ENCODE peak calls at places on chromosomes 1 and 21, in four cellular contexts. P is heart left ventricle; T is CD4-positive, CD25-positive, alpha-beta regulatory T cell; Q is aorta. D is an unnamed sample.

GRCh38 chr1:234616644-234617043 is 6.7 kb upstream of the IRF2BP2 start:
- DNase-seq in T (no peak), Q (no peak), P (no peak), D (no peak)

GRCh38 chr1:64798857-64799256 is 54.0 kb downstream of the RAVER2 start:
- DNase-seq in P (no peak), Q (no peak), T (no peak), D (no peak)

GRCh38 chr1:159927887-159928431 is 2.7 kb upstream of the TAGLN2 start:
- DNase-seq in Q (no peak), P (no peak), T (no peak), D (no peak)

GRCh38 chr1:154819628-154820590 is 50.2 kb downstream of the KCNN3 start:
- DNase-seq in T (peak), P (no peak), Q (no peak), D (no peak)

GRCh38 chr1:245988393-245989078 is 518.5 kb downstream of the SMYD3 start:
- DNase-seq in T (no peak), Q (no peak), P (no peak), D (no peak)

GRCh38 chr1:225896937-225897549 is 8.1 kb upstream of the LEFTY1 start:
- DNase-seq in T (peak), Q (no peak), P (no peak), D (no peak)

GRCh38 chr1:99768525-99769382 is 2.3 kb upstream of the FRRS1 start:
- DNase-seq in Q (no peak), T (no peak), P (no peak), D (no peak)

GRCh38 chr1:17122449-17123194 is 3.4 kb upstream of the PADI2 start:
- DNase-seq in Q (no peak), P (no peak), T (no peak), D (no peak)

GRCh38 chr1:39255212-39255611 is 50.7 kb downstream of the MACF1 start:
- DNase-seq in P (no peak), Q (no peak), T (no peak), D (no peak)

GRCh38 chr1:23344987-23345472 is 946 bp upstream of the HNRNPR start:
- DNase-seq in Q (no peak), P (no peak), T (no peak), D (no peak)

GRCh38 chr1:184002071-184002470 is 35.5 kb downstream of the COLGALT2 start:
- DNase-seq in P (peak), T (no peak), Q (no peak), D (peak)

GRCh38 chr1:221724931-221725605 is 16.8 kb downstream of the DUSP10 start:
- DNase-seq in T (peak), P (no peak), Q (peak), D (no peak)

GRCh38 chr1:47908258-47908657 is 88.9 kb downstream of the TRABD2B start:
- DNase-seq in T (no peak), P (no peak), Q (no peak), D (no peak)

GRCh38 chr21:42532466-42533181 is 19.0 kb downstream of the SLC37A1 start:
- DNase-seq in T (no peak), Q (peak), P (peak), D (peak)

GRCh38 chr1:19597463-19598309 is 46.4 kb upstream of the NBL1 start:
- DNase-seq in Q (no peak), T (peak), P (no peak), D (no peak)

DNA sequence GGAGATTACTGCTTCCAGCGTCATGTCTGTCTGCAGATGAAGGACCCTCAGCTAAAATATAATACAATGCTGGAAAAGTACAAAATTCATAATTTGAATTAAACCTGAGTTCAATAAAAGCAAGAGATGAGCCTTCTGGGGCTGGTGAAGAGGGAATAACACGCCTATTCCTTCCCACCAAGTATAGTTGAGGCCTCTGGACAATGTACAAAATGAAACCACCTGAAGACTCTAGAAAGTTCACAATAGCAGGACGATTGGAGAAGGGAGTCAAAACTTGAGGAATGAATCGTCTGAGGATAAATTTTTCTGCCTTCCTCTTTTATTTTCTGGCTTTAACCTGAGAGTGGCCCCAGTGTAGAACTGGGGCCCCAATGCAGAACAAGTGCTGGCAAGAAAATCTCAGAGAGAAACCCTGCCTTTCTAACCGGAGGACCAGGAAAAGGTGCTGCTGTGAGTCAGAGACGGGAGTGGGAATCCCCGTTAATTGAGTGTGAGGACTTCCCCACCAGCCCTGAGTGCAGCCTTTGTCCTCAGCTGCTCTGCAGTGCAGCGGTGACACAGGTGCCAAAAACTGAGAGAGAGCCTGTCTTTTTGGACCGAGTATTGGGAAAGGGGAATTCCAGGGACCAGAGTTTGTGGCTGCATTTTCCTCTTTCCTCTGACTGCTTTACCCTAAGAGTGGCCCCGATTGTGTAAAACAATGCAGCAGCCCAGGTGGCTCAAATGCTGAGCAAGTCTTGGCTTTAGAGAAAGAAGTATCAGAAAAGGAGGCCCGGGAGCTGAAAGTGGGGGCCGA is 264.9 kb downstream of the DYRK1A start:
- DNase-seq in Q (no peak), P (peak), T (no peak), D (no peak)
- H3K27ac ChIP-seq in Q (no peak), P (peak), T (no peak), D (no peak)

DNA sequence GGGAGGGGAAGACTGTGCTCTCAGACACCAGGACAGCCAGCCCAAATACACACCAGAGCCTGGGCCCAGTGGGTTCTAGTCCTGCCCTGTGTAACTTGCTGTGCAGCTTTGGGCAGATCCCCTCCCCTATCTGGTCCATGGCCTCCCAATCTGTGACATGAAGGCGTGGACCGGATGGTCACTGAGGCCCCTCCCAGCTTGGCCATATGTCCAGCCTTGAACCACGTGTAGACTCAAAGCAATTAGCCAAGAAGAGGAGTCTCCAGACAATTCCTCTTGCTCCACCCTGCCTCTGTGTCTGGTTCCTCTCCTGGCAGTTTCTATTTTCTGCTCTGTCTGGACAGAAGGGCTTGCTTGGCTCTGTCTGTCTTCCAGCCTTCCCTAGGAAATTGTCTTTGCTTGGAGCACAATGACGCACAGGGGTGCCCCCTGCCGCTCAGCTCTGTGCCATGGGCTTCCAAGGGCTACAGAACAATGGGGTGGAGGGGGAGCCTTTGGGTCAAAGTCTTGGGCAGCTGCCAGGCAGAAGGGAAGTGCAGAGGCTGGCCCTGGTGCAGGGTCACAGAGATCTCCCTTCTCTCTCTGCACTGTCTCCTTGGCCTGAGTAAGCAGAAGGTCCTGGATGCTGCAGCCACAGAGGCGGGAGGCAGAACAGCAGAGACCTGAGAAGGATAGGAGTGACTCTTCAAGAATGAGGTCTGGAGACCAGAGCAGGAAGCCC is 66.1 kb downstream of the TENT5C start:
- DNase-seq in T (no peak), Q (peak), P (peak), D (peak)
- H3K27ac ChIP-seq in T (no peak), Q (no peak), P (peak), D (no peak)

DNA sequence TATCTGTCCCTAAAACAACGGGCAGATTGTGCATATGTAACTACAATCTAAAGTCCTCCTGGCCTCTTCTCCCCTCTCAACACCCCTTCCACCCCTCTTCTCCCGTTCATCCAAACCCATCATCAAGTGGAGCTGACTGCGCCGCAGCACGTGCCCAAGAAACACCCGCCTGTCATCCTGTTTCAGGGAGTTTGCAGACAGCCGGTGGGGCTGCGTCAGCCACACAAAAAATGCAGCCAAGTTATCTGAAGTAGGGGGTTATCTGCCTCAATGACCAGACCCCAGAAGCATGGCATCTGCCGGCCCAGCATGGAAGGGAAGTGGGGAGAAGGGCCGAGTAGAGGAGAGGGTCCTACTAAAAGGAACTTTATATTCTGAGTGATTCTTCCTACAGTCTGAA is 49.0 kb downstream of the GPR161 start:
- DNase-seq in P (no peak), T (no peak), Q (no peak), D (no peak)
- H3K27ac ChIP-seq in P (no peak), T (no peak), Q (no peak), D (no peak)

DNA sequence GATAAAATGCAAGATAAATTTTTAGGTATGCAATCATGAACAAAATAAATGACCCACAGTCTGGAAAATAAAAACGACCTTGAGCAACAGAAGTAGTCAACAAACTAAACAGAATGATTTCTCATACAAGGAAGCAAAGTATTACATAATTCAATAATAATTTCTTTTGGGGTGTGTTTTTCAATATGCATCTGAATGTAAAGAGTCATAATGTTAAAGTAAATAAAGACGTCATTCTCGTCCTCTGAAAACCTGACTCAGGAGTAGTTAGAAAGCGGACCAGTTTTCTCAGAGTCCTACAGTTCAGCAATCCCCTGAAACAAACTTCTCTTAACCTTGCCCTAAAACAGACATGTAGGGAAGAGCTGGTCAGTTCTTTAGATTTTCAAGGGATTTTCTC is 18.6 kb downstream of the CDC42BPA start:
- DNase-seq in P (no peak), T (no peak), Q (no peak), D (no peak)
- H3K27ac ChIP-seq in P (no peak), T (no peak), Q (no peak), D (no peak)

DNA sequence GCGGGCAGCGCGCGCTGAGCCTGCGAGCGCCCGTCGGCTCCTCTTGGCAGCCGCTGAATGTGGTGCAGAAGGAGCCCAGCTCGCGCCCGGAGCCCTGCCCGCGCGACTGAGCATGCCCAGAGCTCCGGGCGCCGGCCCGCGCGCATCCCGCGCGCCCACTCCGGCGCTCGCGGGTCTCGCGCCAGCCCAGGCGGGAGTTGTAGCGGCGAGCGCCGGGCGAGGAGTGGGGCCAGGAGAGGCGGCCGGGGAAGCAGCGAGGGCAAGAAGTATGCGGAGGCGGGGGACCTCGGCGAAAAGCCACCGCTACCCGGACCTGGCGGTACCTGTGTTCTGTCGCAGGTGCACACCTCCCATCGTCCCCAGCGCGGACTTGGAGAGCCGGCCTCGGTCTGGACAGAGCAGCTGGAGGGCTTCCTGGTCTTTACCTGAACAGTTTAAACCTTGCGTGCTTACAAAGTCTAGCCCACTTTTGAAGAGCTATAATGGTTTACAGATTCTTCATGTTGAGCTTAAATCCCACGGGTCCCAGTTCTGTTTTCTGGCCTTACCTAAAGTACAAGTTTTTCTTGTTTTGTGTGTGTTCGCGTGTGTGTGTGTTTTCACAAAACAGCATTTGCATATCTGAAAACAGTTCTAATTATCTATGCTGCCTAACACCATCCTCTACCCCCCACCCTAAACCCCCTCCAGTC is at the start of gene DDAH1:
- DNase-seq in T (no peak), Q (peak), P (peak), D (peak)
- H3K27ac ChIP-seq in T (no peak), Q (peak), P (peak), D (no peak)

DNA sequence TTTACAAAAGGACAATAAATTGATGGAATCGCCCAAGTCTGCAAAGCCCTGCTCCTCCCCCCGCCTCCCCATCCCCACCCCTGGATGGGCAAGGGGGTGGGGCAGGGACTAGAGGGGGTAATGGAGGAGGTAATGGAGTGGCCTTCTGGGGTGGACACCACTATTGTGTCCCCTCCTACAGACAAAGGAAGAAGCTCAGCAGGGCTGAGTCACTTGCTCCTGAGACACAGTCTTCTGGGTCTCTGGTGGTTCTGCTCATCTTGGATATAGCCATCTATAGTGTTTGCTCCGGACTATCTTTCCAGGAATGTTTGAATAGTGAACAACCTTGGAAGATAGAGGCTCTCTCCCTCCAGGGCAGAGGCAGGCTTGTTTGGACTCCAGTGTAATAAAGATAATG is 263.3 kb downstream of the NPHP4 start:
- DNase-seq in Q (peak), T (no peak), P (no peak), D (no peak)
- H3K27ac ChIP-seq in Q (no peak), T (no peak), P (no peak), D (no peak)

GRCh38 chr1:5974631-5975030 is 17.6 kb downstream of the NPHP4 start:
- DNase-seq in T (no peak), Q (no peak), P (no peak), D (no peak)
- H3K27ac ChIP-seq in T (no peak), Q (no peak), P (no peak), D (peak)

DNA sequence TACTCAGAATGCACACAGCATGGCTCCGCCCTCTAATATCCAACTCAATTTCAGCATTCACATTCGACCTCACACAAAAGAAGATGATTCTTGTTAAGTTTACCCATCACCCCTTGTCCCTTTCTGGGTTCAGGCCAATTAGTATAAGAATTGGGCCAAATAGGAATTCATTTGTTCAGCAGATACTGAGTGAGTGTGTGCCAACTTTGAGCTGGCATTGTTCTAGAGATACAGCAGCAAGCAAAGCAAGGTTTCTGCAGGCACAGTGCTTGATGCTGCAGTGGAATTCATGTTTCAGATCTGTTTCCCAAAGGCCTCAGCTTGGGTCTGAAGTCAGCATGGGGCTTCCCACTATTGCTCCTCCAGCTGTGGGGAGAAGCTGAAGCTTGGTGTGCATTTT is 6.5 kb downstream of the FNDC7 start:
- DNase-seq in P (no peak), Q (no peak), T (no peak), D (peak)
- H3K27ac ChIP-seq in P (no peak), Q (no peak), T (no peak), D (peak)

GRCh38 chr1:207064546-207064945 is 11.5 kb downstream of the PFKFB2 start:
- DNase-seq in P (peak), Q (no peak), T (no peak), D (peak)
- H3K27ac ChIP-seq in P (peak), Q (no peak), T (no peak), D (no peak)

GRCh38 chr1:230572121-230573083 is 69.9 kb upstream of the COG2 start:
- DNase-seq in T (no peak), Q (peak), P (no peak), D (no peak)
- H3K27ac ChIP-seq in T (no peak), Q (no peak), P (no peak), D (no peak)